ENCODE peak calls at places on chromosomes 6 and 20, in eight cellular contexts. I is transverse colon, N is IMR-90, L is NCI-H1436, G is amniotic stem cell, T is NCI-H1105, J is T-helper 2 cell, H is neuronal stem cell. P is an unnamed sample.

GRCh38 chr20:47150403-47151152 is 205.9 kb downstream of the ZMYND8 start:
- DNase-seq in H (peak; percentile 71), G (no peak), I (peak; percentile 66), L (no peak), T (no peak), J (no peak), N (peak; percentile 73), P (peak; percentile 64)

GRCh38 chr20:23091741-23092408 is 5.8 kb upstream of the CD93 start:
- DNase-seq in N (no peak), L (no peak), G (no peak), I (no peak), J (no peak), T (no peak), H (no peak), P (no peak)

GRCh38 chr6:158086054-158086705 is 81.9 kb downstream of the SERAC1 start:
- DNase-seq in I (no peak), G (no peak), T (no peak), J (no peak), L (no peak), H (no peak), N (peak; percentile 64), P (no peak)

GRCh38 chr20:53071833-53072232 is 99.7 kb downstream of the TSHZ2 start:
- DNase-seq in G (no peak), H (no peak), I (no peak), T (no peak), N (no peak), J (no peak), L (no peak), P (no peak)

GRCh38 chr20:13320702-13321101 is 99.6 kb downstream of the ISM1 start:
- DNase-seq in L (no peak), G (no peak), J (no peak), N (no peak), H (no peak), I (no peak), T (no peak), P (no peak)

GRCh38 chr20:63320616-63321147 is 27.7 kb downstream of the COL20A1 start:
- DNase-seq in N (no peak), I (no peak), G (no peak), H (no peak), J (peak; percentile 6), T (no peak), L (no peak), P (no peak)

GRCh38 chr6:99407076-99407475 is 13.1 kb upstream of the COQ3 start:
- DNase-seq in L (no peak), T (no peak), G (no peak), H (no peak), J (no peak), I (no peak), N (no peak), P (no peak)

GRCh38 chr6:139587469-139587868 is 213.0 kb upstream of the CITED2 start:
- DNase-seq in G (no peak), T (no peak), J (no peak), H (no peak), N (peak; percentile 93), L (no peak), I (no peak), P (no peak)

GRCh38 chr6:121849477-121849876 is 414.0 kb downstream of the GJA1 start:
- DNase-seq in N (peak; percentile 73), L (peak; percentile 32), I (peak; percentile 11), J (no peak), H (peak; percentile 75), G (peak; percentile 67), T (peak; percentile 54), P (no peak)

GRCh38 chr20:44166008-44166407 is 21.0 kb downstream of the JPH2 start:
- DNase-seq in H (no peak), I (no peak), J (no peak), L (no peak), G (no peak), N (peak; percentile 36), T (no peak), P (no peak)

GRCh38 chr6:56370127-56370540 is 122.8 kb upstream of the COL21A1 start:
- DNase-seq in T (no peak), H (peak; percentile 17), G (peak; percentile 17), J (no peak), L (no peak), N (no peak), I (peak; percentile 68), P (peak; percentile 68)

GRCh38 chr20:14778096-14778495 is 440.7 kb upstream of the FLRT3 start:
- DNase-seq in L (no peak), T (no peak), H (no peak), N (no peak), J (no peak), I (no peak), G (no peak), P (no peak)

GRCh38 chr20:22446613-22447447 is 137.5 kb downstream of the FOXA2 start:
- DNase-seq in H (no peak), N (no peak), I (no peak), G (no peak), J (no peak), L (no peak), T (no peak), P (no peak)

GRCh38 chr20:63172726-63173125 is 43.2 kb downstream of the YTHDF1 start:
- DNase-seq in H (no peak), I (no peak), L (peak; percentile 47), G (no peak), N (no peak), J (no peak), T (no peak), P (no peak)